ENCODE peak calls at places on chromosomes 16 and 17, in ten cellular contexts. S is EL; V is omental fat pad; J is NCI-H1436 treated with DMSO at 0.1 percent for 48 hours; L is NCI-H2081; N is stimulated activated naive CD8-positive, alpha-beta T cell treated with anti-CD3 and anti-CD28 coated beads, Interleukin-15, amount 100 ng/mL, for 72 hours; H is H1; X is fibroblast of lung; K is amniotic stem cell; R is amniotic epithelial cell. E is an unnamed sample.

GRCh38 chr17:45287526-45288264 is 25.8 kb upstream of the SPATA32 start:
- DNase-seq in N (no peak), J (no peak), V (no peak), K (no peak), S (peak; percentile 52), H (no peak), L (peak; percentile 43), R (no peak), X (no peak), E (peak; percentile 66)

GRCh38 chr17:28717578-28718316 is at the start of gene RAB34:
- DNase-seq in S (peak; percentile 92), J (no peak), X (peak; percentile 91), L (no peak), N (no peak), K (peak; percentile 93), V (no peak), H (peak; percentile 92), R (peak; percentile 89), E (no peak)

GRCh38 chr17:17109896-17110295 is 67.6 kb downstream of the MPRIP start:
- DNase-seq in N (no peak), L (no peak), R (no peak), X (no peak), J (no peak), S (no peak), V (no peak), K (no peak), H (no peak), E (no peak)

GRCh38 chr17:64259922-64260321 is 3.1 kb downstream of the TEX2 start:
- DNase-seq in K (no peak), H (no peak), J (no peak), R (peak; percentile 82), N (no peak), V (no peak), L (no peak), X (peak; percentile 74), S (peak; percentile 72), E (no peak)

GRCh38 chr17:29712677-29713076 is 90.0 kb upstream of the CORO6 start:
- DNase-seq in H (no peak), J (no peak), N (no peak), R (no peak), L (no peak), X (no peak), S (no peak), K (no peak), V (no peak), E (no peak)

GRCh38 chr16:528111-529011 is 849 bp downstream of the CAPN15 start:
- DNase-seq in L (peak; percentile 21), K (peak; percentile 31), J (no peak), H (no peak), X (peak; percentile 64), V (peak; percentile 50), N (peak; percentile 49), S (peak; percentile 88), R (peak; percentile 87), E (peak; percentile 23)

GRCh38 chr17:36594626-36595401 is 3.1 kb downstream of the DHRS11 start:
- DNase-seq in R (no peak), X (no peak), S (no peak), H (no peak), K (no peak), J (no peak), N (no peak), L (no peak), V (no peak), E (no peak)

GRCh38 chr17:67312265-67312664 is 54.1 kb downstream of the PSMD12 start:
- DNase-seq in R (no peak), J (no peak), V (no peak), L (no peak), K (no peak), H (no peak), N (no peak), X (no peak), S (no peak), E (no peak)

GRCh38 chr16:842061-842476 is 41.5 kb upstream of the GNG13 start:
- DNase-seq in H (no peak), X (peak; percentile 7), V (no peak), R (no peak), K (no peak), N (no peak), J (no peak), S (no peak), L (no peak), E (no peak)

GRCh38 chr17:2395258-2396170 is 5.3 kb downstream of the MNT start:
- DNase-seq in R (no peak), K (no peak), J (no peak), S (peak; percentile 38), X (peak; percentile 36), L (peak; percentile 14), N (no peak), H (no peak), V (no peak), E (no peak)

GRCh38 chr17:57488856-57489255 is 232.5 kb downstream of the MSI2 start:
- DNase-seq in L (no peak), V (no peak), H (no peak), J (no peak), S (no peak), R (no peak), X (no peak), K (no peak), N (no peak), E (no peak)

GRCh38 chr16:7443108-7443507 is 110.5 kb downstream of the RBFOX1 start:
- DNase-seq in H (no peak), S (no peak), L (no peak), K (no peak), V (no peak), R (no peak), N (no peak), J (no peak), X (no peak), E (no peak)

GRCh38 chr17:74356640-74357465 is 4.8 kb downstream of the BTBD17 start:
- DNase-seq in J (no peak), S (no peak), H (no peak), V (no peak), N (no peak), X (no peak), K (no peak), L (no peak), R (no peak), E (no peak)

GRCh38 chr17:79464310-79465010 is 146.4 kb downstream of the RBFOX3 start:
- DNase-seq in R (no peak), L (no peak), V (no peak), K (no peak), X (no peak), J (no peak), S (no peak), H (no peak), N (no peak), E (no peak)

GRCh38 chr17:1742371-1743093 is at the start of gene SERPINF2:
- DNase-seq in R (no peak), J (no peak), N (no peak), V (no peak), H (no peak), K (no peak), X (no peak), L (no peak), S (no peak), E (no peak)

GRCh38 chr16:57814896-57815295 is 12.6 kb upstream of the KIFC3 start:
- DNase-seq in R (no peak), J (no peak), S (no peak), L (no peak), X (no peak), N (no peak), H (no peak), V (no peak), K (no peak), E (no peak)

GRCh38 chr16:10575506-10576130 is 4.8 kb downstream of the EMP2 start:
- DNase-seq in R (peak; percentile 93), V (no peak), L (no peak), K (no peak), X (peak; percentile 34), H (no peak), J (no peak), S (no peak), N (no peak), E (no peak)

GRCh38 chr16:72786606-72787005 is 261.3 kb downstream of the ZFHX3 start:
- DNase-seq in J (no peak), X (no peak), L (no peak), N (no peak), H (no peak), K (no peak), R (no peak), S (no peak), V (no peak), E (no peak)

GRCh38 chr16:70159355-70160348 is 13.9 kb upstream of the CLEC18C start:
- DNase-seq in J (no peak), X (peak; percentile 65), K (no peak), L (no peak), S (no peak), V (no peak), R (peak; percentile 42), H (no peak), N (no peak), E (no peak)

GRCh38 chr17:61485067-61485775 is 33.0 kb downstream of the TBX4 start:
- DNase-seq in K (no peak), X (peak; percentile 44), N (no peak), L (no peak), J (no peak), H (no peak), V (no peak), R (no peak), S (no peak), E (no peak)

GRCh38 chr17:55549140-55549539 is 37.9 kb upstream of the SMIM36 start:
- DNase-seq in H (no peak), V (no peak), K (no peak), X (no peak), N (no peak), R (no peak), S (peak; percentile 7), L (no peak), J (no peak), E (no peak)

GRCh38 chr17:76700290-76700626 is 10.5 kb downstream of the MXRA7 start:
- DNase-seq in K (no peak), J (peak; percentile 36), R (no peak), V (no peak), S (no peak), X (no peak), L (no peak), N (no peak), H (no peak), E (peak; percentile 37)

GRCh38 chr16:67055712-67056487 is 27.0 kb downstream of the CBFB start:
- DNase-seq in X (peak; percentile 98), L (no peak), V (no peak), S (peak; percentile 95), J (no peak), K (peak; percentile 92), R (peak; percentile 99), H (no peak), N (no peak), E (no peak)

GRCh38 chr17:83080641-83081560 is 1.5 kb downstream of the METRNL start:
- DNase-seq in X (peak; percentile 47), J (no peak), N (peak; percentile 52), H (no peak), L (no peak), V (no peak), S (peak; percentile 48), R (peak; percentile 39), K (no peak), E (peak; percentile 32)

GRCh38 chr16:25729188-25729587 is 37.4 kb downstream of the HS3ST4 start:
- DNase-seq in J (no peak), K (no peak), H (no peak), R (no peak), X (no peak), N (no peak), S (no peak), V (no peak), L (no peak), E (no peak)

GRCh38 chr17:33381201-33381600 is 88.1 kb upstream of the ASIC2 start:
- DNase-seq in J (no peak), V (no peak), R (no peak), K (no peak), S (no peak), H (no peak), L (no peak), N (no peak), X (no peak), E (no peak)

GRCh38 chr16:4213721-4214120 is 28.2 kb downstream of the SRL start:
- DNase-seq in V (no peak), N (no peak), J (no peak), S (peak; percentile 24), X (peak; percentile 24), H (no peak), L (no peak), R (no peak), K (no peak), E (no peak)

GRCh38 chr16:28910046-28911031 is 14.7 kb downstream of the RABEP2 start:
- DNase-seq in R (peak; percentile 36), V (no peak), L (no peak), K (no peak), N (no peak), H (no peak), X (no peak), J (no peak), S (no peak), E (no peak)